ENCODE peak calls at places on chromosomes 5 and 9, in four cellular contexts. K is K562, X is HepG2, I is GM12878. T is an unnamed sample.

GRCh38 chr5:33513786-33514185 is 73.0 kb downstream of the TARS1 start:
- DNase-seq in K (no peak), X (no peak), I (no peak), T (no peak)

GRCh38 chr9:36991516-36992134 is 42.4 kb downstream of the PAX5 start:
- DNase-seq in K (peak), X (no peak), I (no peak), T (peak)

GRCh38 chr5:27516437-27516836 is 478.1 kb upstream of the CDH9 start:
- DNase-seq in K (no peak), X (no peak), I (no peak), T (no peak)

GRCh38 chr9:89815903-89816573 is 211.2 kb downstream of the GADD45G start:
- DNase-seq in K (no peak), X (no peak), I (peak), T (no peak)

GRCh38 chr9:68931821-68932220 is 82.1 kb downstream of the PRKACG start:
- DNase-seq in K (no peak), X (no peak), I (no peak), T (no peak)

GRCh38 chr5:168282120-168282519 is 9.3 kb upstream of the WWC1 start:
- DNase-seq in K (no peak), X (peak), I (no peak), T (no peak)

GRCh38 chr9:86304236-86304730 is 21.9 kb upstream of the ISCA1 start:
- DNase-seq in K (no peak), X (no peak), I (no peak), T (no peak)

GRCh38 chr9:77420641-77421040 is 227.5 kb downstream of the GNA14 start:
- DNase-seq in K (no peak), X (no peak), I (no peak), T (no peak)

GRCh38 chr9:130450344-130451003 is 5.7 kb downstream of the ASS1 start:
- DNase-seq in K (no peak), X (peak), I (no peak), T (no peak)

DNA sequence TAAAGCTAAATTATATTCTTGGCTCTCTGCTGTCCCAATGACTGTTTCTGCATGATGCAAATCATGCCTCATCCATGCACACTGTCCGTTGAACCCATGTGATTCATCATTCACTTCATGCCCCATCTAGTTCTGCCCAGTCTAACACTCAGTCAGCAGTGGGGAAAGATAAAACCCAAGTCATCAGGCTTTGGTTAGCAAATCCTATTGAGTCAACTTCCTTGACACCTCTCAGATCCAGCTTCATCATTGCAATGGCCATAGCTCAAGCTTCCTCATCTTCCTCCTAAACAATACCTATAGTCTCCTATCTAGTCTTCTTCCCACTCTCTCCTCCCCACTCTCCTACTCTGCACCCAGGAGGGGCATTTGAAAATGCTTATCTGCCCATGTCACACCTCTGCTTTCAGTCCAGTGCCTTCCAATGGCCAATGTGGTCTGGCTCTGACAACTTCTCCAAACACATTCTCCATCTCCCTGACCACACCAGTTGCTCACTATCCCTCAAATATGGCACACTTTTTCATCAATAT is 266.0 kb upstream of the TRIM32 start:
- DNase-seq in K (no peak), X (no peak), I (no peak), T (no peak)
- TF ChIP-seq FOXM1 in K (no peak), X (no peak), I (no peak), T (no peak)

GRCh38 chr9:113155911-113156559 is 5.2 kb downstream of the SLC31A2 start:
- DNase-seq in K (no peak), X (no peak), I (no peak), T (no peak)
- TF ChIP-seq SP1 in K (no peak), X (no peak), I (no peak), T (no peak)

GRCh38 chr9:30796806-30797205 is 1587.6 kb upstream of the ACO1 start:
- DNase-seq in K (no peak), X (no peak), I (no peak), T (no peak)
- TF ChIP-seq BHLHE40 in K (no peak), X (no peak), I (no peak), T (no peak)

DNA sequence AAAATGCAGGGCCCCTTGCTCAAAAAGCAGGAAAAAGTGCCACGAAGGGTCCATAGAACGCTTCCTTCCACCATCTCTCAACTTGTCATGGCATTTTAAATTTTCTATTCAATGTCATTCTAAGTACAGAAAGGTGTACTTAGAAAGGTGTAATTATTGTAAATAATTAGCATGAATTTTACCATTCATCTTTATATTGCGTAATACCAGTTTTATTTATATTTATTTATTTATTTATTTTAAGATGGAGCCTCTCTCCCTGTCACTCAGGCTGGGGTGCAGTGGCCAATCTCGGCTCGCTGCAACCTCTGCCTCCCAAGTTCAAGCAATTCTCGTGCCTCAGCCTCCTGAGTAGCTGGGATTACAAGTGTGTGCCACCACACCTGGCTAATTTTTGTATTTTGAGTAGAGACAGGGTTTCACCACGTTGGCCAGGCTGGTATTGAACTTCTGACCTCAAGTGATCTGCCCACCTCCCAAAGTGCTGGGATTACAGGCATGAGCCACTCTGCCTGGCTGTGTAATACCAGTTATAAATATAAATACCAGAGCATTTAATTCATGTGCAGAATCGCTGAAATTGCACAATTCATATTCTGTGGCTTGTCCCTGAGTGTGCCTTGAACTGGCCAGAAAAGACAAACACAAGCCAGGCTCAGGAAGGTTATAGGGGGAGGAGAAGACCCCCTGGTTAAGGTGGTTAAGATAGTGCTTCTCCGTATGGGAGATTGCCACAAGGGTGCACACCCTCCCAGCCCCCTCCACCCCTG is 15.0 kb downstream of the IER5L start:
- DNase-seq in K (no peak), X (no peak), I (no peak), T (no peak)
- TF ChIP-seq FOXM1 in K (no peak), X (no peak), I (no peak), T (no peak)

DNA sequence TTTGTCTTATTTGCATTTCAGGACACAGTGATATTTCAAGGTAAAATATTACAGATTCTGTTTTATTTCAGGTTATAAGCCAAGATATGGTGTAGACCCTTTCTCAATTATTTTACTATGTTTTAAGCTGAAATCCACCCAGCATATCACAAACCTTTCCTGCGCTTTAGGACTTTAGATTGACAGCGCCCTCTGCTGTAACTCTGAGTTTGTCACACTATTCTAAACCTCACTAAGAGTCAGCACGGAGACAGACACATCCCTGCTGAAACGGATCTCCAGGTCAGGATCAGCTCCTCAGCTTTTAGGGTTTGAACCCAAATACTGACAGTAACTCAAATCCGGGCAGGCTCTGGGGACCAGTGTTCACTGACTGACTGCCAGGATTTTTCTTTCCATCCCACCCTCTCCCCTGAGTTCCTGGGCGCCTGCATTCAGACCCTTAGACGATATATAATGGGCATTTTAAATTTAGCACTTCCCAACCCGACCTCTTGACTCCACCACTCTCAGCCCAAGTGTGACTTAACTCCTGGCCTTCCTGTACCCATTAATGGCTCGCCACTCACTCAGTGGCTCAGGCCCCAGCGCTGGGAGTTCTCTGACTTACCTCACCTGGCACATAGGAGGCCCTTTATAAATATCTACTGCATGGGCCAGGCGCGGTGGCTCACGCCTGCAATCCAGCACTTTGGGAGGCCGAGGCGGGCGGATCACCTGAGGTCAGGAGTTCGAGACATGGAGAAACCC is 33.5 kb downstream of the TLX3 start:
- DNase-seq in K (peak), X (peak), I (no peak), T (peak)
- TF ChIP-seq SP1 in K (no peak), X (no peak), I (no peak), T (no peak)

GRCh38 chr5:61916621-61917620 is 389.1 kb upstream of the KIF2A start:
- DNase-seq in K (no peak), X (no peak), I (no peak), T (no peak)

GRCh38 chr5:61919920-61920319 is 386.1 kb upstream of the KIF2A start:
- DNase-seq in K (no peak), X (peak), I (no peak), T (peak)

GRCh38 chr5:61924251-61924650 is 381.8 kb upstream of the KIF2A start:
- DNase-seq in K (no peak), X (no peak), I (no peak), T (no peak)

GRCh38 chr5:61915646-61916045 is 390.4 kb upstream of the KIF2A start:
- DNase-seq in K (no peak), X (no peak), I (no peak), T (no peak)

GRCh38 chr5:61918606-61919005 is 387.4 kb upstream of the KIF2A start:
- DNase-seq in K (no peak), X (no peak), I (no peak), T (no peak)
- TF ChIP-seq BHLHE40 in K (no peak), X (no peak), I (no peak), T (no peak)

DNA sequence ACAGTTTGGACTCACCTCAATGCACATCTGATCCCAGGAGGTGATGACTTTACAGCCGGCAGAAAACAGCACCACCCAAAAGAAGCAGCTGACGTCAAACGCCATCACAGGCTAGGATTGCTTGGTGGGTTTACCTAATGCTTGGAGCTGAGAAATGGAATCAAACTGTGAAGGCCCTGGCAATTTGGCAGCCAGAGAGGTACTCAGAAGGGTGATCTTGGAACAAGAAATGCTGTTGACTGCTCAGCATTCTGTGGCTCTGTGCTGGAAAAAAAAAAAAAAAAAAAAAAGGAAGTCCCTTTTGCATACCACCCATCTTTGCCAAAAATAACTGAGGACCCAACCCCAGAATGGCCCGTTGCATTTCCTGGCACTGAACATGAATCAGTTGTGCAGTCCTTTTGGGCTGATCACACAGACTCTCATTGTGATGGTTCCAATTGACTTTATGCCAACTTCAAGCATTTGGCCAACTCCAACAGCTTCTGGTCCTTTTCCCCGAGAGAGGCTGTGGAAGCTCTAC is at the start of gene CD180:
- DNase-seq in K (no peak), X (no peak), I (no peak), T (no peak)
- TF ChIP-seq FOXM1 in K (no peak), X (no peak), I (no peak), T (no peak)

T was measured in HEK293T.